ENCODE peak calls at places on chromosomes 2 and 18, in nine cellular contexts. M is KBM-7; U is iPS DF 6.9; A is effector memory CD4-positive, alpha-beta T cell; O is breast epithelium; L is NCI-H524; W is HL-60; C is NCI-H1092; F is GM13977. K is an unnamed sample.

GRCh38 chr2:70750320-70750719 is 17.7 kb downstream of the ADD2 start:
- DNase-seq in W (no peak), O (no peak), U (no peak), M (no peak), F (no peak), A (no peak), L (no peak), C (no peak), K (no peak)

GRCh38 chr2:25664531-25665307 is 8.7 kb downstream of the DTNB start:
- DNase-seq in A (no peak), L (peak), F (peak), O (no peak), M (no peak), W (peak), C (no peak), U (no peak), K (peak)

GRCh38 chr2:201235865-201236811 is 24.2 kb upstream of the CASP8 start:
- DNase-seq in W (peak), U (no peak), C (no peak), A (peak), M (peak), L (peak), F (peak), O (no peak), K (no peak)

GRCh38 chr2:220335591-220335915 is 708.1 kb downstream of the SLC4A3 start:
- DNase-seq in L (no peak), C (no peak), F (no peak), U (no peak), A (no peak), O (no peak), M (no peak), W (no peak), K (no peak)

GRCh38 chr2:240353086-240353798 is 82.2 kb upstream of the GPC1 start:
- DNase-seq in A (no peak), W (no peak), L (peak), M (no peak), U (no peak), C (no peak), O (no peak), F (no peak), K (peak)

GRCh38 chr2:54579682-54580349 is 123.7 kb downstream of the SPTBN1 start:
- DNase-seq in M (peak), C (no peak), F (no peak), W (peak), O (no peak), L (no peak), A (no peak), U (no peak), K (no peak)

GRCh38 chr18:44709297-44710117 is 28.8 kb downstream of the SETBP1 start:
- DNase-seq in O (no peak), L (no peak), A (no peak), U (no peak), M (no peak), F (peak), C (no peak), W (no peak), K (no peak)

GRCh38 chr2:66478729-66479316 is 43.9 kb downstream of the MEIS1 start:
- DNase-seq in L (no peak), W (no peak), F (no peak), C (no peak), O (no peak), A (no peak), M (peak), U (no peak), K (no peak)

GRCh38 chr2:37730037-37730813 is 58.8 kb upstream of the CDC42EP3 start:
- DNase-seq in F (no peak), W (no peak), L (no peak), C (no peak), M (no peak), A (no peak), U (no peak), O (no peak), K (no peak)

GRCh38 chr2:188974184-188974583 is at the start of gene COL3A1:
- DNase-seq in F (no peak), U (no peak), M (no peak), O (no peak), C (no peak), L (no peak), A (no peak), W (no peak), K (no peak)

GRCh38 chr18:30328839-30329238 is 713.7 kb downstream of the DSC3 start:
- DNase-seq in A (no peak), W (no peak), L (no peak), U (no peak), O (no peak), C (no peak), M (no peak), F (no peak), K (no peak)

GRCh38 chr18:45993441-45993840 is 26.3 kb upstream of the EPG5 start:
- DNase-seq in O (no peak), M (no peak), U (no peak), W (no peak), L (no peak), F (no peak), A (no peak), C (no peak), K (no peak)

GRCh38 chr2:111169924-111170323 is 49.2 kb downstream of the BCL2L11 start:
- DNase-seq in A (no peak), O (no peak), M (no peak), W (no peak), U (no peak), C (no peak), F (no peak), L (no peak), K (no peak)

GRCh38 chr2:127170452-127171197 is 49.5 kb downstream of the CYP27C1 start:
- DNase-seq in O (no peak), F (no peak), A (no peak), U (no peak), M (no peak), L (no peak), C (no peak), W (no peak), K (no peak)

GRCh38 chr18:25786778-25787177 is 303.6 kb downstream of the SS18 start:
- DNase-seq in A (no peak), U (no peak), L (no peak), C (no peak), O (no peak), W (no peak), M (no peak), F (no peak), K (no peak)

GRCh38 chr2:28475088-28475580 is 20.7 kb upstream of the PLB1 start:
- DNase-seq in A (no peak), M (peak), U (no peak), C (no peak), F (no peak), W (peak), L (no peak), O (no peak), K (no peak)

GRCh38 chr2:172539767-172540166 is 16.1 kb upstream of the PDK1 start:
- DNase-seq in W (no peak), L (no peak), M (no peak), U (no peak), C (no peak), A (no peak), O (no peak), F (no peak), K (no peak)

GRCh38 chr2:159030674-159031380 is 62.4 kb downstream of the TANC1 start:
- DNase-seq in L (no peak), W (no peak), O (no peak), U (no peak), A (no peak), M (no peak), C (no peak), F (no peak), K (peak)

GRCh38 chr2:69184224-69184623 is 171.2 kb downstream of the ANTXR1 start:
- DNase-seq in F (no peak), A (no peak), U (no peak), W (no peak), L (no peak), M (no peak), C (no peak), O (no peak), K (no peak)

GRCh38 chr2:141003967-141004657 is 1126.7 kb downstream of the LRP1B start:
- DNase-seq in A (no peak), U (no peak), M (no peak), F (no peak), W (no peak), O (no peak), C (no peak), L (no peak), K (no peak)

GRCh38 chr18:73662440-73662839 is 485.2 kb downstream of the FBXO15 start:
- DNase-seq in O (no peak), M (no peak), W (no peak), A (no peak), F (no peak), U (no peak), L (no peak), C (no peak), K (no peak)

GRCh38 chr2:10842506-10842905 is 29.9 kb upstream of the PDIA6 start:
- DNase-seq in C (no peak), L (no peak), M (no peak), A (no peak), F (no peak), O (no peak), W (no peak), U (no peak), K (no peak)

GRCh38 chr2:86350751-86351150 is 13.3 kb upstream of the REEP1 start:
- DNase-seq in W (no peak), C (no peak), L (no peak), U (no peak), F (no peak), M (no peak), O (no peak), A (no peak), K (no peak)

GRCh38 chr2:187996630-187997029 is 295.0 kb upstream of the GULP1 start:
- DNase-seq in L (no peak), C (no peak), M (no peak), A (no peak), F (no peak), O (no peak), W (no peak), U (no peak), K (no peak)

GRCh38 chr2:137172162-137172561 is 406.8 kb downstream of the THSD7B start:
- DNase-seq in U (no peak), M (no peak), O (no peak), F (no peak), A (no peak), W (no peak), L (no peak), C (no peak), K (no peak)

GRCh38 chr2:39469807-39470206 is 32.7 kb upstream of the MAP4K3 start:
- DNase-seq in O (no peak), C (no peak), W (no peak), U (no peak), L (no peak), A (no peak), F (peak), M (no peak), K (no peak)

GRCh38 chr18:13612111-13612997 is 114.0 kb downstream of the FAM210A start:
- DNase-seq in U (no peak), M (peak), F (peak), A (peak), W (peak), C (no peak), O (no peak), L (peak), K (no peak)

GRCh38 chr18:5729983-5730699 is 165.2 kb downstream of the TMEM200C start:
- DNase-seq in M (no peak), W (no peak), A (no peak), F (no peak), U (no peak), O (no peak), L (no peak), C (no peak), K (no peak)

K was measured in upper lobe of left lung.